ENCODE peak calls at places on chromosomes 11 and 22, in four cellular contexts. K, A, V and F are unnamed samples.

GRCh38 chr11:1757861-1758610 is 5.7 kb downstream of the CTSD start:
- DNase-seq in K (no peak), V (no peak), A (no peak), F (no peak)

GRCh38 chr11:118938491-118939411 is 13.0 kb upstream of the BCL9L start:
- DNase-seq in A (no peak), V (peak; percentile 61), K (no peak), F (peak; percentile 96)

GRCh38 chr11:70826950-70827349 is 425.4 kb downstream of the SHANK2 start:
- DNase-seq in K (no peak), V (peak; percentile 6), A (no peak), F (no peak)

GRCh38 chr11:86990520-86990919 is 35.3 kb upstream of the FZD4 start:
- DNase-seq in V (peak; percentile 54), A (peak; percentile 81), K (no peak), F (peak; percentile 72)

GRCh38 chr11:119903821-119904220 is 174.8 kb upstream of the NECTIN1 start:
- DNase-seq in V (no peak), K (no peak), A (no peak), F (no peak)

GRCh38 chr11:109845437-109845836 is 247.8 kb upstream of the ZC3H12C start:
- DNase-seq in A (no peak), V (no peak), K (no peak), F (no peak)

GRCh38 chr11:64767344-64768299 is 7.8 kb upstream of the PYGM start:
- DNase-seq in K (no peak), V (peak; percentile 82), A (peak; percentile 96), F (no peak)

GRCh38 chr22:25197335-25197734 is 2.3 kb upstream of the CRYBB3 start:
- DNase-seq in V (no peak), K (no peak), A (no peak), F (no peak)

GRCh38 chr22:35915477-35916013 is 113.1 kb downstream of the RBFOX2 start:
- DNase-seq in A (no peak), K (no peak), V (no peak), F (peak; percentile 46)

GRCh38 chr11:128582496-128583366 is 4.6 kb downstream of the ETS1 start:
- DNase-seq in V (peak; percentile 92), A (peak; percentile 89), K (no peak), F (peak; percentile 77)

GRCh38 chr22:46109474-46110003 is 40.8 kb upstream of the PPARA start:
- DNase-seq in A (no peak), V (no peak), K (no peak), F (no peak)

GRCh38 chr22:46107089-46107664 is 43.1 kb upstream of the PPARA start:
- DNase-seq in K (peak; percentile 88), A (no peak), V (no peak), F (no peak)

GRCh38 chr22:46108564-46109473 is 41.5 kb upstream of the PPARA start:
- DNase-seq in V (peak; percentile 48), K (no peak), A (peak; percentile 30), F (no peak)

GRCh38 chr22:46106279-46107022 is 43.9 kb upstream of the PPARA start:
- DNase-seq in A (no peak), K (no peak), V (no peak), F (no peak)

GRCh38 chr22:46107753-46108563 is 42.4 kb upstream of the PPARA start:
- DNase-seq in A (no peak), K (no peak), V (no peak), F (no peak)
- H3K4me1 ChIP-seq in A (no peaks in the 10 kb centered on the region), K (peaks cover 62% of the 10 kb centered on the region), V (peaks cover 7% of the 10 kb centered on the region), F (peaks cover 19% of the 10 kb centered on the region)

DNA sequence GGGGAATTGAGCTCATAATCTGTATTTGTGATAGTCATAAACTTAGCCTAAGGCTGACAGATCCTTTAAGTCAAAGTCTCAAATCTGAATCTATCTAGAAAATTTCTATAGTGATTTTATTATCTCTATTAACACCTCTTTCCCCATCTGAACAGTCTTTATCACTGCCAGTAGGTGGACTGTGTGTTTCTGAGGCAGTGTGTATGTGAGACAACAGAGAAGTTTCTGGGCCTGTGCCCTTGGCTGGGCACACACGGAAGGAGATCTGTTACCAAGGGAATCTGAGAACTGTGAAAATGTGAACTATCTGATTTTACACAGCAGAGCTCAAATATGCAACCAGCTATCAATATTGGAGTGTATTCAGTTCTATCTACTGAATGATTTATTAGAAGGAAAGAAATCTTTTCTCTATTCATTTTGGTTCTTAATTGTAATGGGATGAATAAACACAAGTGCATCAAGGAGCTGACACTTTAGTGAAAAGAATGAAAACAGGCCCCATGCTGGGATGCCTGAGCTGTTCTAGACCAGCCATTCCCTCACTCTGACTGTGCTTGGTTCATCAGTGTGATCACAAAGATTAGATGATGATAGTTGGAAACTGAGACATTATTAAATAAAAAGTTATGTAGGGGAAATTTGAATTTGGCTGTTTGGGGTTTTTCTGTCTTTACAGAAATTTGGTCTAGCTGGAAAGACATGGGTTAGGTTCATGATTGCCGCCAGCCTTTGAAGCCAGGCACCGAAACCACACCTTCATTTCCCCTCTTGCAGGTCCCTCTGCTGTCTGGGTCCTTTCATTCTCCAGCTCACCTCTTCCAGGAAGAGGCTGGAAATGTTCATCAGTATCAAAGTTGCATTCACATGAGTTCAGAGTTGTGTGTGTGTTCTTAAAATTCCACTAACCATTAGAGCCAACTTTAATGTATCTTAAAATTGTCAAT is 68.1 kb downstream of the LIF start:
- DNase-seq in A (no peak), V (no peak), K (no peak), F (no peak)
- TF ChIP-seq CTCF in A (no peak), V (no peak), K (peak; percentile 9), F (no peak)

DNA sequence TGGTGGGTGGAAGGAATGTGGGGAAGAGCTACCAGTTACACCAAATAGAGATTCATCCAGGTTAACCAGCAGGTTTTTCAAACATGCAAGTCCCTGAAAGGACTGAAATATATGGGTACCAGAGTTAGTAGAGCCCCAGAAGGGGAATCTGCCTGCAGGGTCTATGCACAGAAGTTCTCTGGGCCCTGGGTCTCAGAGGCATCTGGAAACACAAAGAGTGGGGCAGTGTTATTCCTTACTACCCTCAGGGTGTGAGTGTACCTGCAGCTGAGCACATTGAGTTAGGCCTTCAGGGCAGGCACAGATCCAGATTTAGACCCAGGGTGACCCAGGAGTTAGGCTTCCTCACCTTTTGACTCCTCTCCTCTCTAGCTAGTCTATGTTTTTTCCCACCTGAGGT is 43.9 kb upstream of the SWAP70 start:
- DNase-seq in V (no peak), A (no peak), K (no peak), F (no peak)
- H3K27ac ChIP-seq in V (no peak overlapping the region), A (no peak overlapping the region), K (no peak overlapping the region), F (no peak overlapping the region)

GRCh38 chr22:41344189-41344788 is 37.5 kb upstream of the TEF start:
- DNase-seq in A (no peak), K (no peak), V (no peak), F (no peak)
- H3K4me1 ChIP-seq in A (no peaks in the 10 kb centered on the region), K (no peaks in the 10 kb centered on the region), V (no peaks in the 10 kb centered on the region), F (no peaks in the 10 kb centered on the region)

GRCh38 chr11:22467741-22468140 is 129.6 kb downstream of the SLC17A6 start:
- DNase-seq in A (no peak), V (no peak), K (no peak), F (no peak)

GRCh38 chr11:22471405-22471804 is 133.2 kb downstream of the SLC17A6 start:
- DNase-seq in K (no peak), A (no peak), V (no peak), F (no peak)

GRCh38 chr11:22474621-22475020 is 136.4 kb downstream of the SLC17A6 start:
- DNase-seq in V (no peak), A (no peak), K (no peak), F (no peak)

GRCh38 chr11:22476589-22476988 is 138.4 kb downstream of the SLC17A6 start:
- DNase-seq in V (no peak), K (no peak), A (no peak), F (no peak)

GRCh38 chr11:22472306-22472705 is 134.1 kb downstream of the SLC17A6 start:
- DNase-seq in A (peak; percentile 56), V (peak; percentile 4), K (no peak), F (no peak)
- TF ChIP-seq CTCF in A (peak; percentile 60), V (peak; percentile 18), K (no peak), F (peak; percentile 54)

GRCh38 chr22:19964701-19965386 is 23.2 kb upstream of the TXNRD2 start:
- DNase-seq in A (no peak), V (no peak), K (no peak), F (no peak)
- H3K27ac ChIP-seq in A (no peak overlapping the region), V (no peak overlapping the region), K (no peak overlapping the region), F (no peak overlapping the region)

GRCh38 chr11:83047515-83048225 is 24.0 kb downstream of the RAB30 start:
- DNase-seq in V (no peak), A (no peak), K (no peak), F (no peak)

GRCh38 chr11:83054904-83055380 is 16.8 kb downstream of the RAB30 start:
- DNase-seq in V (no peak), K (no peak), A (no peak), F (peak; percentile 55)

GRCh38 chr11:83054001-83054400 is 17.7 kb downstream of the RAB30 start:
- DNase-seq in V (no peak), K (no peak), A (no peak), F (no peak)

GRCh38 chr11:83056204-83056603 is 15.5 kb downstream of the RAB30 start:
- DNase-seq in A (no peak), K (no peak), V (no peak), F (no peak)

DNA sequence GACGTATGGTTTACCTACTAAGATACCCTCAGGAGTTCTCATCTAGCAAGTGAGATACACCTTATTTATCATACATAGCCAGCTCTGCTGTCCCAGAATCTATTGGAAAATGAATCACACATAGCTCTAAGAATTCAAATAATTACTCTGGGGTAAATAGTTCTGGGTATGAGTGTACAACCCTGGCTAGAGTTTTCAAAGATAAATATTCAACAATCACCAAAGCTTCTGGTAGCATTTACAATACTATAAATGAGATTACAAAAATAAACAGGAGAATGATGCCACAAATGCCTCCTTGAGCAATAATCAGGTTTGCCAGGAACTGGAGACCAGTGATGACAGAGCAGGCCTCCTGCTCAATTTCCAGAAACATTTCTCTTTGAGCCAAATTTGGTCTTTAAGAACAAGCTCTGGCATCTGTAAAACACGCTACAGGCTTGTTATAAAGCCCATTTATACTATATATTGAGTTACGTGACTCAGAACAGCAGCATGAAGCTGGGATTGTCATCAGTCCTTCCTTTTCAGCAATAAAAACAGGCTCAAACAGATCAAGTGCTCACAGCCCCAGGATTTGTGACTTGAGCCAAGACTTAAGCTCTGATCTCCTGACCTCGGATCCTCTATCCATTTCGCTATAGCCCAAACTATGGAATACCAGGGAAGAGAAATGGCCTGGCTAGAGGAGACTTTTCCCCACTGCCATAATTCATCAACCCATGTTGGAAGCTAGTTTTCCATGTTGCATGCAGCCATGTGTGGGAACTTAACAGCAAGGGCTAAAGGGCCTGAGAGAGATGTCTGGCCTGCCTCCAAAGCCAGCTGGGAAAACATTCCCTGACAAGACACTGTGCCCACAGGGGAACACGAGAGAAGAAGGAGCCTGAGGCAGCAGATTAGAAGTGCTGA is 19.7 kb downstream of the RAB30 start:
- DNase-seq in V (peak; percentile 91), A (no peak), K (peak; percentile 78), F (peak; percentile 92)
- H3K4me1 ChIP-seq in V (peaks cover 11% of the 10 kb centered on the region), A (no peaks in the 10 kb centered on the region), K (no peaks in the 10 kb centered on the region), F (peaks cover 35% of the 10 kb centered on the region)

DNA sequence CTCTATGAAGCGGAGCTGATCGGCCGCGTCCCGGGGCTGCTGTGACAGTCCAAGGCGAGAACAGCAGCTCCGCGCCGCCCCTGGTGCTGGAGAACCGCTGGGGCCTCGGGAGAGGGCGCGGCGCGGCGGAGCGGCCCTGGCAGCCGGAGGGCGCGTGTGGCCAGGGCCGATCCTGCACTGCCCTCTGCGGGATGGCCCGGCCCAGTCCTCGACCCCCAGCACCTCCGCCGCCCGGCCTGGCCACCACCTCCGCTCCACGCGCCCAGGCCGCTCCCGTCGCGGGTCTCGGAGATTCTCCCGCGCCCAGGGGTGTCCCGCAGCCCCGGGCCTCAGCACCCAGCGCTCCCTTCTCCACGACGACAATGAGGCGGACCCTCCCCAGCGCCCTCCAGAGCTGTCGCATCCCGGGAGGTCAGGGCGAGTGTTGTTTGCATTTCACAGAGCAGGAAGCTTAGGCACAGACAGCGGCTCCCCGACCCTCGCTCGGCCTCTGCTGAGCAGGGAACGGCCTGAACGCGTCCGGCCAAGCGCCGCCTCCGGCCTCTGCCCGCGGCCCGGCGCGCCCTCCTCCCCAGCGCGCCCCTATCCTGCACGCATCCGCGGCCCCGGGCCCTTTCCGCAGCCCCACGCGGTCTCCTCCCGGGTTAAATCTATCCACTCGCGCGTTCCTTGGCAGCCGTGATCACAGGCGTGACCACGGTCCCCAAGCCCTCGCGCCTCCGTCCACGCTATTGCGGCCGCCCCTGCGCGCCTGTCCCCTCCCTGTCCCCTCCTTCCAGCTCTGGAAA is 109.7 kb downstream of the WNT7B start:
- DNase-seq in V (peak; percentile 49), K (no peak), A (peak; percentile 72), F (no peak)
- TF ChIP-seq CTCF in V (peak; percentile 29), K (peak; percentile 66), A (no peak), F (peak; percentile 56)